ENCODE peak calls at places on chromosomes 2 and 18, in eight cellular contexts. N is stimulated activated CD8-positive, alpha-beta memory T cell treated with anti-CD3 and anti-CD28 coated beads, Interleukin-12 subunit alpha, Interleukin-12 subunit beta, amount 100 ng/mL, for 4 hours; E is posterior cingulate gyrus; H is epithelial cell of esophagus; W is H9; Z is NCI-H1048; R is A549; J is stimulated activated CD4-positive, alpha-beta T cell treated with anti-CD3 and anti-CD28 coated beads, Interleukin-15, amount 100 ng/mL, for 24 hours. D is an unnamed sample.

GRCh38 chr2:197033222-197033621 is 106.7 kb upstream of the PGAP1 start:
- DNase-seq in N (no peak), E (no peak), H (no peak), W (no peak), Z (no peak), R (no peak), J (no peak), D (no peak)

GRCh38 chr2:37855283-37856041 is 69.6 kb upstream of the RMDN2 start:
- DNase-seq in N (no peak), E (no peak), H (no peak), W (no peak), Z (no peak), R (no peak), J (no peak), D (no peak)

GRCh38 chr18:48811401-48811800 is 139.4 kb downstream of the SMAD7 start:
- DNase-seq in N (no peak), E (no peak), H (no peak), W (no peak), Z (no peak), R (no peak), J (no peak), D (no peak)

GRCh38 chr2:186575302-186575701 is 14.6 kb upstream of the ITGAV start:
- DNase-seq in N (no peak), E (no peak), H (peak; percentile 98), W (no peak), Z (no peak), R (peak; percentile 76), J (peak; percentile 7), D (no peak)

GRCh38 chr2:37920570-37920969 is 4.5 kb upstream of the RMDN2 start:
- DNase-seq in N (no peak), E (no peak), H (peak; percentile 53), W (no peak), Z (no peak), R (no peak), J (no peak), D (no peak)

GRCh38 chr2:222447144-222447543 is 22.8 kb downstream of the SGPP2 start:
- DNase-seq in N (no peak), E (no peak), H (no peak), W (no peak), Z (no peak), R (no peak), J (no peak), D (no peak)

GRCh38 chr18:62616331-62616805 is 93.5 kb downstream of the ZCCHC2 start:
- DNase-seq in N (no peak), E (no peak), H (no peak), W (no peak), Z (no peak), R (no peak), J (no peak), D (no peak)

GRCh38 chr2:74504591-74504990 is 2.9 kb downstream of the PCGF1 start:
- DNase-seq in N (no peak), E (no peak), H (no peak), W (no peak), Z (no peak), R (no peak), J (no peak), D (no peak)

GRCh38 chr2:46564350-46564749 is 85.0 kb downstream of the TMEM247 start:
- DNase-seq in N (no peak), E (no peak), H (no peak), W (no peak), Z (no peak), R (no peak), J (no peak), D (no peak)

GRCh38 chr2:218357194-218358177 is 829 bp downstream of the CATIP start:
- DNase-seq in N (no peak), E (no peak), H (no peak), W (no peak), Z (no peak), R (no peak), J (no peak), D (no peak)

GRCh38 chr2:178523596-178524134 is 43.4 kb downstream of the PLEKHA3 start:
- DNase-seq in N (no peak), E (no peak), H (peak; percentile 1), W (no peak), Z (no peak), R (peak; percentile 3), J (no peak), D (no peak)

GRCh38 chr2:64888591-64889309 is 100.4 kb upstream of the SLC1A4 start:
- DNase-seq in N (no peak), E (no peak), H (peak; percentile 95), W (peak; percentile 72), Z (no peak), R (peak; percentile 83), J (no peak), D (no peak)

GRCh38 chr2:160371251-160372009 is 122.2 kb downstream of the RBMS1 start:
- DNase-seq in N (no peak), E (no peak), H (no peak), W (no peak), Z (no peak), R (no peak), J (no peak), D (no peak)

GRCh38 chr2:9166579-9167392 is 39.8 kb upstream of the ASAP2 start:
- DNase-seq in N (no peak), E (no peak), H (no peak), W (no peak), Z (no peak), R (no peak), J (no peak), D (no peak)

GRCh38 chr2:131046580-131047274 is 46.5 kb downstream of the FAM168B start:
- DNase-seq in N (no peak), E (no peak), H (no peak), W (no peak), Z (no peak), R (no peak), J (no peak), D (no peak)

GRCh38 chr2:217445726-217446125 is 557.1 kb downstream of the TNS1 start:
- DNase-seq in N (no peak), E (no peak), H (no peak), W (no peak), Z (no peak), R (no peak), J (no peak), D (no peak)

GRCh38 chr2:86764661-86765307 is 25.9 kb downstream of the CD8A start:
- DNase-seq in N (no peak), E (no peak), H (peak; percentile 61), W (no peak), Z (no peak), R (peak; percentile 55), J (no peak), D (peak; percentile 22)

GRCh38 chr2:26887142-26887541 is 39.2 kb downstream of the DPYSL5 start:
- DNase-seq in N (no peak), E (no peak), H (no peak), W (no peak), Z (no peak), R (no peak), J (no peak), D (no peak)

GRCh38 chr2:98807221-98807620 is 76.3 kb upstream of the MGAT4A start:
- DNase-seq in N (no peak), E (no peak), H (no peak), W (no peak), Z (no peak), R (no peak), J (no peak), D (no peak)

GRCh38 chr2:64492272-64492671 is 31.9 kb upstream of the AFTPH start:
- DNase-seq in N (no peak), E (no peak), H (no peak), W (no peak), Z (no peak), R (no peak), J (no peak), D (no peak)

GRCh38 chr18:61893304-61893970 is 630 bp upstream of the RNF152 start:
- DNase-seq in N (no peak), E (peak; percentile 19), H (peak; percentile 50), W (peak; percentile 46), Z (no peak), R (peak; percentile 13), J (peak; percentile 53), D (no peak)

GRCh38 chr2:215579809-215580208 is 143.9 kb upstream of the FN1 start:
- DNase-seq in N (no peak), E (no peak), H (peak; percentile 85), W (no peak), Z (no peak), R (no peak), J (no peak), D (no peak)